ENCODE peak calls at places on chromosome 20, in seven cellular contexts. One of them, this sample, is unnamed.

GRCh38 chr20:59830107-59831023 is 103.1 kb downstream of the SYCP2 start:
- DNase-seq in coronary artery: no peak
- DNase-seq in fibroblast of the aortic adventitia: no peak
- DNase-seq in natural killer cell: no peak
- DNase-seq in HFF-Myc: no peak
- DNase-seq in adrenal gland: peak
- DNase-seq in Calu3: no peak
- DNase-seq in this sample: no peak

GRCh38 chr20:61127311-61128044 is 124.6 kb upstream of the CDH4 start:
- DNase-seq in coronary artery: no peak
- DNase-seq in fibroblast of the aortic adventitia: peak
- DNase-seq in natural killer cell: no peak
- DNase-seq in HFF-Myc: peak
- DNase-seq in adrenal gland: no peak
- DNase-seq in Calu3: no peak
- DNase-seq in this sample: peak

GRCh38 chr20:19260412-19261090 is 48.1 kb downstream of the SLC24A3 start:
- DNase-seq in coronary artery: peak
- DNase-seq in fibroblast of the aortic adventitia: no peak
- DNase-seq in natural killer cell: no peak
- DNase-seq in HFF-Myc: no peak
- DNase-seq in adrenal gland: peak
- DNase-seq in Calu3: no peak
- DNase-seq in this sample: no peak

GRCh38 chr20:58012731-58013510 is 215.5 kb downstream of the ANKRD60 start:
- DNase-seq in coronary artery: no peak
- DNase-seq in fibroblast of the aortic adventitia: no peak
- DNase-seq in natural killer cell: no peak
- DNase-seq in HFF-Myc: no peak
- DNase-seq in adrenal gland: no peak
- DNase-seq in Calu3: no peak
- DNase-seq in this sample: no peak

GRCh38 chr20:753897-754635 is 14.2 kb downstream of the SLC52A3 start:
- DNase-seq in coronary artery: no peak
- DNase-seq in fibroblast of the aortic adventitia: no peak
- DNase-seq in natural killer cell: no peak
- DNase-seq in HFF-Myc: no peak
- DNase-seq in adrenal gland: no peak
- DNase-seq in Calu3: peak
- DNase-seq in this sample: no peak

GRCh38 chr20:8073024-8073832 is 53.7 kb upstream of the TMX4 start:
- DNase-seq in coronary artery: no peak
- DNase-seq in fibroblast of the aortic adventitia: peak
- DNase-seq in natural killer cell: no peak
- DNase-seq in HFF-Myc: no peak
- DNase-seq in adrenal gland: no peak
- DNase-seq in Calu3: peak
- DNase-seq in this sample: no peak

GRCh38 chr20:19723834-19724430 is 34.1 kb upstream of the RIN2 start:
- DNase-seq in coronary artery: peak
- DNase-seq in fibroblast of the aortic adventitia: no peak
- DNase-seq in natural killer cell: no peak
- DNase-seq in HFF-Myc: no peak
- DNase-seq in adrenal gland: no peak
- DNase-seq in Calu3: no peak
- DNase-seq in this sample: no peak

GRCh38 chr20:19382371-19382770 is 169.9 kb downstream of the SLC24A3 start:
- DNase-seq in coronary artery: no peak
- DNase-seq in fibroblast of the aortic adventitia: no peak
- DNase-seq in natural killer cell: no peak
- DNase-seq in HFF-Myc: no peak
- DNase-seq in adrenal gland: no peak
- DNase-seq in Calu3: no peak
- DNase-seq in this sample: no peak

GRCh38 chr20:22353586-22353985 is 230.8 kb downstream of the FOXA2 start:
- DNase-seq in coronary artery: no peak
- DNase-seq in fibroblast of the aortic adventitia: no peak
- DNase-seq in natural killer cell: no peak
- DNase-seq in HFF-Myc: no peak
- DNase-seq in adrenal gland: no peak
- DNase-seq in Calu3: no peak
- DNase-seq in this sample: no peak

GRCh38 chr20:51348866-51349265 is 193.7 kb downstream of the NFATC2 start:
- DNase-seq in coronary artery: no peak
- DNase-seq in fibroblast of the aortic adventitia: no peak
- DNase-seq in natural killer cell: no peak
- DNase-seq in HFF-Myc: no peak
- DNase-seq in adrenal gland: no peak
- DNase-seq in Calu3: no peak
- DNase-seq in this sample: no peak

GRCh38 chr20:2521369-2522305 is 12.9 kb upstream of the ZNF343 start:
- DNase-seq in coronary artery: no peak
- DNase-seq in fibroblast of the aortic adventitia: peak
- DNase-seq in natural killer cell: no peak
- DNase-seq in HFF-Myc: no peak
- DNase-seq in adrenal gland: no peak
- DNase-seq in Calu3: peak
- DNase-seq in this sample: no peak

GRCh38 chr20:42779216-42779615 is 410.5 kb downstream of the PTPRT start:
- DNase-seq in coronary artery: no peak
- DNase-seq in fibroblast of the aortic adventitia: no peak
- DNase-seq in natural killer cell: no peak
- DNase-seq in HFF-Myc: no peak
- DNase-seq in adrenal gland: no peak
- DNase-seq in Calu3: no peak
- DNase-seq in this sample: no peak

GRCh38 chr20:1392693-1393506 is at the start of gene FKBP1A:
- DNase-seq in coronary artery: peak
- DNase-seq in fibroblast of the aortic adventitia: peak
- DNase-seq in natural killer cell: peak
- DNase-seq in HFF-Myc: no peak
- DNase-seq in adrenal gland: peak
- DNase-seq in Calu3: peak
- DNase-seq in this sample: peak

DNA sequence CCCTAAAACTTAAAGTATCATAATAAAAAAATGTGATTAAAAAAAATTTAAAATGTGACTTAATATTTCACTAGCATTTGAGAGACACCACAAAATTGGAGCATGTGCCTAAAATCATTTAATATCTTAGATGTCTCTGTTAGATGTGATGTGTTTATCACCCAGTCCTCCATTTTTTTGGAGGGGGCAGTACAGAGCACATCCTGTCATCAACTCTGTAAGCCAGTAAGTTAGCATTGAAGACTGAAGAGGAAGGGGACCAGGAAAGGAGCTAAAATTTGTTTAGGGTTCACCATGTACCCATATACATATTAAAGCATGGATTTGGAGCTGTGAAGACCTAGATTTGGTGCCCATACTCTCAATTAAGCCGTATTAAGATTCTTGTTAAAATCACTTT is 30.7 kb upstream of the ADIG start:
- DNase-seq in coronary artery: no peak
- DNase-seq in fibroblast of the aortic adventitia: no peak
- DNase-seq in natural killer cell: no peak
- DNase-seq in HFF-Myc: no peak
- DNase-seq in adrenal gland: no peak
- DNase-seq in Calu3: no peak
- DNase-seq in this sample: no peak
- TF ChIP-seq CTCF in coronary artery: no peak
- TF ChIP-seq CTCF in fibroblast of the aortic adventitia: no peak
- TF ChIP-seq CTCF in natural killer cell: no peak
- TF ChIP-seq CTCF in HFF-Myc: peak
- TF ChIP-seq CTCF in adrenal gland: no peak
- TF ChIP-seq CTCF in Calu3: no peak
- TF ChIP-seq CTCF in this sample: no peak

GRCh38 chr20:33897313-33897912 is 86.3 kb downstream of the CHMP4B start:
- DNase-seq in coronary artery: no peak
- DNase-seq in fibroblast of the aortic adventitia: no peak
- DNase-seq in natural killer cell: no peak
- DNase-seq in HFF-Myc: no peak
- DNase-seq in adrenal gland: no peak
- DNase-seq in Calu3: peak
- DNase-seq in this sample: no peak
- TF ChIP-seq CTCF in coronary artery: no peak
- TF ChIP-seq CTCF in fibroblast of the aortic adventitia: no peak
- TF ChIP-seq CTCF in natural killer cell: no peak
- TF ChIP-seq CTCF in HFF-Myc: peak
- TF ChIP-seq CTCF in adrenal gland: no peak
- TF ChIP-seq CTCF in Calu3: peak
- TF ChIP-seq CTCF in this sample: no peak

GRCh38 chr20:13638496-13639477 is at the start of gene TASP1:
- DNase-seq in coronary artery: peak
- DNase-seq in fibroblast of the aortic adventitia: peak
- DNase-seq in natural killer cell: peak
- DNase-seq in HFF-Myc: peak
- DNase-seq in adrenal gland: peak
- DNase-seq in Calu3: peak
- DNase-seq in this sample: peak
- TF ChIP-seq CTCF in coronary artery: no peak
- TF ChIP-seq CTCF in fibroblast of the aortic adventitia: no peak
- TF ChIP-seq CTCF in natural killer cell: no peak
- TF ChIP-seq CTCF in HFF-Myc: no peak
- TF ChIP-seq CTCF in adrenal gland: no peak
- TF ChIP-seq CTCF in Calu3: no peak
- TF ChIP-seq CTCF in this sample: no peak

DNA sequence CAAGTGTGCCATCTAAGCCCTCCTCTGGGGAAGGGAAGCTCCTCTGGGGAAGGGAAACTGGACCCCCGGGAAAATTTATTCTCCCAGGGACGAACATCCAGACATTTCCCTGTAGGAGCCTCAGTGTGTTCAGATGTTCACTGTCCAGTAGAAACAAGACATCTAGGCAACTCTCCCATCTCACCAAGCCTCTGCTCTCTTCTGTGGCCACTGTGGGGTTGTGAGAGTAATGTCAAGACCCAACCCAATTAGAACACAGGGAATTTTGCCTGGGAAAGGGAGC is 3.6 kb upstream of the PTGIS start:
- DNase-seq in coronary artery: peak
- DNase-seq in fibroblast of the aortic adventitia: no peak
- DNase-seq in natural killer cell: no peak
- DNase-seq in HFF-Myc: no peak
- DNase-seq in adrenal gland: peak
- DNase-seq in Calu3: no peak
- DNase-seq in this sample: no peak
- TF ChIP-seq CTCF in coronary artery: no peak
- TF ChIP-seq CTCF in fibroblast of the aortic adventitia: no peak
- TF ChIP-seq CTCF in natural killer cell: no peak
- TF ChIP-seq CTCF in HFF-Myc: no peak
- TF ChIP-seq CTCF in adrenal gland: no peak
- TF ChIP-seq CTCF in Calu3: no peak
- TF ChIP-seq CTCF in this sample: no peak

DNA sequence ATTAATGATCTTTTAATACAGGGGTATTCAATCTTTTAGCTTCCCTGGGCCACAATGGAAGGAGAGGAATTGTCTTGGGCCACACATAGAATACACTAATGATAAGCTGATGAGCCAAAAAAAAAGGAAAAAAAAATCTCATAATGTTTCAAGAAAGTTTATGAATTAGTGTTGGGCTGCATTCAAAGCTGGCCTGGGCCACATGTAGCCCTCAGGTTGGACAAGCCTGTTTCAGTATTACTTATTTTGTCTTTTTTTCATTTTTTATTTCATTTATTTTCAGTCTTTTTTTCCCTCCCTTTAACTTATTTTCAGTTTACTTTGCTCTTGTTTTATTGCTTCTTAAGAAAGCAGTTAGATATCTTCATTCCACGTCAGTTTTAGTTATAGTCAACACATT is 2171.8 kb upstream of the DEFB115 start:
- DNase-seq in coronary artery: no peak
- DNase-seq in fibroblast of the aortic adventitia: no peak
- DNase-seq in natural killer cell: no peak
- DNase-seq in HFF-Myc: no peak
- DNase-seq in adrenal gland: no peak
- DNase-seq in Calu3: no peak
- DNase-seq in this sample: no peak
- TF ChIP-seq CTCF in coronary artery: no peak
- TF ChIP-seq CTCF in fibroblast of the aortic adventitia: no peak
- TF ChIP-seq CTCF in natural killer cell: no peak
- TF ChIP-seq CTCF in HFF-Myc: no peak
- TF ChIP-seq CTCF in adrenal gland: no peak
- TF ChIP-seq CTCF in Calu3: no peak
- TF ChIP-seq CTCF in this sample: no peak

GRCh38 chr20:25219365-25219764 is 23.9 kb downstream of the ENTPD6 start:
- DNase-seq in coronary artery: no peak
- DNase-seq in fibroblast of the aortic adventitia: no peak
- DNase-seq in natural killer cell: no peak
- DNase-seq in HFF-Myc: no peak
- DNase-seq in adrenal gland: no peak
- DNase-seq in Calu3: no peak
- DNase-seq in this sample: no peak

GRCh38 chr20:25218492-25218891 is 23.0 kb downstream of the ENTPD6 start:
- DNase-seq in coronary artery: no peak
- DNase-seq in fibroblast of the aortic adventitia: no peak
- DNase-seq in natural killer cell: no peak
- DNase-seq in HFF-Myc: no peak
- DNase-seq in adrenal gland: no peak
- DNase-seq in Calu3: no peak
- DNase-seq in this sample: no peak

GRCh38 chr20:25221592-25222460 is 26.1 kb upstream of the PYGB start:
- DNase-seq in coronary artery: no peak
- DNase-seq in fibroblast of the aortic adventitia: no peak
- DNase-seq in natural killer cell: no peak
- DNase-seq in HFF-Myc: no peak
- DNase-seq in adrenal gland: no peak
- DNase-seq in Calu3: no peak
- DNase-seq in this sample: no peak

GRCh38 chr20:25220810-25221591 is 25.5 kb downstream of the ENTPD6 start:
- DNase-seq in coronary artery: no peak
- DNase-seq in fibroblast of the aortic adventitia: no peak
- DNase-seq in natural killer cell: no peak
- DNase-seq in HFF-Myc: no peak
- DNase-seq in adrenal gland: no peak
- DNase-seq in Calu3: no peak
- DNase-seq in this sample: no peak

DNA sequence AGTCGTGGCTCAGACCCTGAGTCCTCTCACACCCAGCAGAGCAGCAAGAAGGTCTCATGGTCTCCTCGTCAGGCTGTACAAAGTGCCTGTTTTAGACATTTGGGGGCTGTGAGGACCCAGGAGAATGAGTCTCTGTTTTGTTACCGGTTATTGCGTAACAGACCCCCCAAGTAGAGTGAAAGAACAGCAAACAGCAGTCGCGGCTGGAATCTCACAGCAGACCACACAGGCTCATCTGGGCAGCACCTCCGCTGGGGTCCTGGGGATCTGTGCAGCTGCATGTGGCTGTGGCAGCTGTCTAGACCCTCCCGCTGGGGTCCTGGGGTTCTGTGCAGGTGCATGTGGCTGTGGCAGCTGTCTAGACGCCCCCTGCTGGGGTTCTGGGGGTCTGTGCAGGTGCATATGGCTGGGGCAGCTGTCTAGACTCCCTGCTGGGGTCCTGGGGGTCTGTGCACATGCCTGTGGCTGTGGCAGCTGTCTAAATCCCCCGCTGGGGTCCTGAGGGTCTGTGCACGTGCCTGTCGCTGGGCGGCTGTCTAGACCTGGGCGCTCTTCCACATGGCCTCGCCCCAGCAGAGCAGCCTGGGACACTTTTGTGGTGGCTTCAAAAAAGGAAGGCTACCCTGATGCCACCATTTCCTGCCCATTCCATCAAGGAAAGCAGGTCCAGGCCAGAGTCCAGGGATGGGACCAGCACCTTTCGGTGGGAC is 24.7 kb downstream of the ENTPD6 start:
- DNase-seq in coronary artery: no peak
- DNase-seq in fibroblast of the aortic adventitia: no peak
- DNase-seq in natural killer cell: no peak
- DNase-seq in HFF-Myc: no peak
- DNase-seq in adrenal gland: no peak
- DNase-seq in Calu3: no peak
- DNase-seq in this sample: no peak
- TF ChIP-seq CTCF in coronary artery: no peak
- TF ChIP-seq CTCF in fibroblast of the aortic adventitia: peak
- TF ChIP-seq CTCF in natural killer cell: no peak
- TF ChIP-seq CTCF in HFF-Myc: peak
- TF ChIP-seq CTCF in adrenal gland: no peak
- TF ChIP-seq CTCF in Calu3: no peak
- TF ChIP-seq CTCF in this sample: peak

This sample was measured in AG04449.